ENCODE peak calls at places on chromosomes 7 and 10, in six cellular contexts. J, Q, U, W, L and M are unnamed samples.

GRCh38 chr10:43201545-43202131 is 63.4 kb downstream of the CSGALNACT2 start:
- DNase-seq in J (peak), Q (no peak), U (no peak), W (no peak), L (no peak), M (no peak)

GRCh38 chr7:57364933-57365710 is 84.9 kb upstream of the ZNF716 start:
- DNase-seq in J (no peak), Q (no peak), U (no peak), W (no peak), L (no peak), M (no peak)

GRCh38 chr10:80168679-80169380 is 36.3 kb downstream of the PLAC9 start:
- DNase-seq in J (no peak), Q (no peak), U (no peak), W (no peak), L (no peak), M (no peak)

GRCh38 chr7:93968911-93969620 is 35.1 kb downstream of the BET1 start:
- DNase-seq in J (no peak), Q (no peak), U (no peak), W (no peak), L (peak), M (peak)

GRCh38 chr10:129851941-129852650 is 112.0 kb downstream of the EBF3 start:
- DNase-seq in J (no peak), Q (no peak), U (no peak), W (no peak), L (no peak), M (no peak)

GRCh38 chr7:143295870-143296269 is 7.7 kb downstream of the CASP2 start:
- DNase-seq in J (no peak), Q (no peak), U (no peak), W (no peak), L (peak), M (no peak)

GRCh38 chr10:72321248-72322029 is 33.3 kb downstream of the DNAJB12 start:
- DNase-seq in J (no peak), Q (no peak), U (no peak), W (no peak), L (no peak), M (no peak)

GRCh38 chr10:60905580-60905979 is 38.4 kb downstream of the RHOBTB1 start:
- DNase-seq in J (no peak), Q (no peak), U (no peak), W (no peak), L (peak), M (peak)

GRCh38 chr10:69043931-69044531 is 43.9 kb upstream of the SRGN start:
- DNase-seq in J (no peak), Q (no peak), U (no peak), W (no peak), L (no peak), M (no peak)

GRCh38 chr7:10910447-10910846 is 63.2 kb upstream of the PHF14 start:
- DNase-seq in J (no peak), Q (no peak), U (no peak), W (no peak), L (no peak), M (no peak)

GRCh38 chr7:50988465-50988864 is 205.8 kb upstream of the GRB10 start:
- DNase-seq in J (no peak), Q (no peak), U (no peak), W (no peak), L (no peak), M (no peak)

GRCh38 chr7:2814682-2815522 is 29.2 kb downstream of the GNA12 start:
- DNase-seq in J (no peak), Q (no peak), U (no peak), W (no peak), L (no peak), M (no peak)

GRCh38 chr10:28291881-28292297 is 11.0 kb downstream of the MPP7 start:
- DNase-seq in J (no peak), Q (no peak), U (no peak), W (no peak), L (peak), M (peak)

GRCh38 chr10:76540786-76541185 is 1096.8 kb downstream of the KCNMA1 start:
- DNase-seq in J (no peak), Q (no peak), U (no peak), W (no peak), L (no peak), M (no peak)

GRCh38 chr7:28958235-28958945 is at the start of gene TRIL:
- DNase-seq in J (peak), Q (no peak), U (no peak), W (peak), L (peak), M (peak)

GRCh38 chr7:29989257-29989995 is at the start of gene SCRN1:
- DNase-seq in J (no peak), Q (peak), U (peak), W (no peak), L (peak), M (peak)

GRCh38 chr7:93817561-93817960 is 73.0 kb downstream of the TFPI2 start:
- DNase-seq in J (no peak), Q (no peak), U (no peak), W (no peak), L (peak), M (peak)

GRCh38 chr7:77727936-77728701 is 31.9 kb downstream of the RSBN1L start:
- DNase-seq in J (no peak), Q (peak), U (peak), W (peak), L (peak), M (peak)

GRCh38 chr7:79973455-79973854 is 161.2 kb upstream of the GNAI1 start:
- DNase-seq in J (no peak), Q (no peak), U (no peak), W (no peak), L (no peak), M (no peak)

GRCh38 chr10:118981946-118982345 is 47.6 kb upstream of the NANOS1 start:
- DNase-seq in J (no peak), Q (no peak), U (no peak), W (no peak), L (no peak), M (no peak)

GRCh38 chr10:98246911-98247820 is 20.8 kb downstream of the LOXL4 start:
- DNase-seq in J (peak), Q (no peak), U (no peak), W (peak), L (peak), M (peak)

GRCh38 chr10:129963831-129964501 is at the start of gene EBF3:
- DNase-seq in J (peak), Q (no peak), U (no peak), W (no peak), L (peak), M (peak)

GRCh38 chr7:157818701-157819516 is 482.1 kb downstream of the DNAJB6 start:
- DNase-seq in J (no peak), Q (no peak), U (no peak), W (no peak), L (no peak), M (no peak)

GRCh38 chr10:79046991-79047874 is 21.5 kb upstream of the ZMIZ1 start:
- DNase-seq in J (no peak), Q (no peak), U (no peak), W (no peak), L (no peak), M (no peak)

GRCh38 chr7:63789378-63790176 is 209.1 kb upstream of the ZNF722 start:
- DNase-seq in J (no peak), Q (no peak), U (no peak), W (no peak), L (no peak), M (no peak)

GRCh38 chr7:106062006-106062405 is 50.1 kb downstream of the SYPL1 start:
- DNase-seq in J (no peak), Q (no peak), U (no peak), W (no peak), L (no peak), M (no peak)

GRCh38 chr10:2611603-2612002 is 455.7 kb upstream of the PFKP start:
- DNase-seq in J (no peak), Q (no peak), U (no peak), W (no peak), L (no peak), M (no peak)